ENCODE peak calls at places on chromosomes 11 and 22, in four cellular contexts. C is LoVo; P is non-pigmented ciliary epithelial cell; R is activated CD4-positive, CD25-positive, alpha-beta regulatory T cell treated with anti-CD3 and anti-CD28 coated beads, Interleukin-2, amount 50 U/mL, for 16 hours. X is an unnamed sample.

GRCh38 chr11:111305403-111305802 is 7.1 kb downstream of the POU2AF3 start:
- DNase-seq in C (no peak), P (no peak), R (no peak), X (no peak)

GRCh38 chr11:65613091-65613928 is 711 bp downstream of the MAP3K11 start:
- DNase-seq in C (no peak), P (no peak), R (no peak), X (no peak)

GRCh38 chr11:126834149-126834548 is 166.4 kb downstream of the KIRREL3 start:
- DNase-seq in C (no peak), P (peak), R (no peak), X (peak)

GRCh38 chr11:37002831-37003230 is 404.8 kb upstream of the RAG2 start:
- DNase-seq in C (no peak), P (no peak), R (no peak), X (no peak)

GRCh38 chr11:112280268-112281126 is 19.8 kb upstream of the PLET1 start:
- DNase-seq in C (peak), P (peak), R (peak), X (peak)

GRCh38 chr11:2518112-2518982 is 73.5 kb downstream of the KCNQ1 start:
- DNase-seq in C (no peak), P (no peak), R (no peak), X (no peak)

GRCh38 chr22:43829904-43830851 is 18.1 kb upstream of the EFCAB6 start:
- DNase-seq in C (no peak), P (no peak), R (no peak), X (no peak)

GRCh38 chr11:65301491-65302329 is 13.0 kb upstream of the CDC42EP2 start:
- DNase-seq in C (no peak), P (no peak), R (no peak), X (no peak)

GRCh38 chr11:118152552-118153471 is at the start of gene SCN4B:
- DNase-seq in C (peak), P (no peak), R (no peak), X (peak)

GRCh38 chr11:866481-866880 is 23.8 kb downstream of the TSPAN4 start:
- DNase-seq in C (no peak), P (no peak), R (no peak), X (no peak)

GRCh38 chr22:43154887-43155536 is 3.7 kb downstream of the TSPO start:
- DNase-seq in C (no peak), P (no peak), R (no peak), X (no peak)

GRCh38 chr11:2468363-2469240 is 23.8 kb downstream of the KCNQ1 start:
- DNase-seq in C (no peak), P (no peak), R (no peak), X (no peak)

GRCh38 chr11:45444796-45445195 is 158.7 kb upstream of the SYT13 start:
- DNase-seq in C (no peak), P (no peak), R (no peak), X (no peak)

GRCh38 chr11:20337526-20338154 is 25.9 kb upstream of the HTATIP2 start:
- DNase-seq in C (no peak), P (no peak), R (no peak), X (no peak)

GRCh38 chr11:1532606-1533341 is 39.3 kb downstream of the DUSP8 start:
- DNase-seq in C (no peak), P (no peak), R (no peak), X (no peak)

GRCh38 chr11:838441-839279 is 3.7 kb downstream of the POLR2L start:
- DNase-seq in C (no peak), P (no peak), R (no peak), X (no peak)

GRCh38 chr22:23555118-23555517 is 25.0 kb downstream of the IGLL1 start:
- DNase-seq in C (no peak), P (no peak), R (no peak), X (no peak)

GRCh38 chr22:49549851-49550430 is 277.7 kb downstream of the BRD1 start:
- DNase-seq in C (no peak), P (no peak), R (no peak), X (no peak)

GRCh38 chr22:28297504-28297903 is 378.4 kb upstream of the PITPNB start:
- DNase-seq in C (no peak), P (no peak), R (no peak), X (no peak)

GRCh38 chr22:26139320-26139719 is 29.9 kb upstream of the SEZ6L start:
- DNase-seq in C (no peak), P (no peak), R (no peak), X (no peak)

GRCh38 chr11:19606856-19607655 is 105.6 kb upstream of the NAV2 start:
- DNase-seq in C (no peak), P (no peak), R (no peak), X (no peak)

GRCh38 chr22:31084811-31085492 is 3.8 kb downstream of the SMTN start:
- DNase-seq in C (peak), P (no peak), R (peak), X (no peak)

GRCh38 chr11:22634897-22635629 is 9.4 kb upstream of the FANCF start:
- DNase-seq in C (no peak), P (no peak), R (no peak), X (no peak)

GRCh38 chr22:26892401-26893033 is 235.1 kb downstream of the MIAT start:
- DNase-seq in C (no peak), P (no peak), R (no peak), X (no peak)

GRCh38 chr22:39593061-39593930 is 22.7 kb downstream of the CACNA1I start:
- DNase-seq in C (no peak), P (no peak), R (no peak), X (no peak)

X was measured in PC-9.